ENCODE peak calls at places on chromosomes 11 and 22, in nine cellular contexts. One of them, this sample, is unnamed.

GRCh38 chr11:16505481-16505880 is 149.1 kb upstream of the SOX6 start:
- DNase-seq in AG10803: no peak
- DNase-seq in endothelial cell of umbilical vein: no peak
- DNase-seq in nephron progenitor cell: no peak
- DNase-seq in CD8-positive, alpha-beta memory T cell: no peak
- DNase-seq in activated gamma-delta T cell treated with anti-CD3 and anti-CD28 coated beads, Interleukin-2, amount 50 U/mL, for 16 hours: no peak
- DNase-seq in GM04504: no peak
- DNase-seq in epithelial cell of esophagus: no peak
- DNase-seq in hippocampal formation: no peak
- DNase-seq in this sample: peak

GRCh38 chr11:36840378-36840777 is 242.3 kb upstream of the RAG2 start:
- DNase-seq in AG10803: no peak
- DNase-seq in endothelial cell of umbilical vein: no peak
- DNase-seq in nephron progenitor cell: no peak
- DNase-seq in CD8-positive, alpha-beta memory T cell: no peak
- DNase-seq in activated gamma-delta T cell treated with anti-CD3 and anti-CD28 coated beads, Interleukin-2, amount 50 U/mL, for 16 hours: no peak
- DNase-seq in GM04504: no peak
- DNase-seq in epithelial cell of esophagus: no peak
- DNase-seq in hippocampal formation: no peak
- DNase-seq in this sample: no peak

GRCh38 chr22:44338906-44339305 is 26.2 kb upstream of the SHISAL1 start:
- DNase-seq in AG10803: no peak
- DNase-seq in endothelial cell of umbilical vein: no peak
- DNase-seq in nephron progenitor cell: no peak
- DNase-seq in CD8-positive, alpha-beta memory T cell: no peak
- DNase-seq in activated gamma-delta T cell treated with anti-CD3 and anti-CD28 coated beads, Interleukin-2, amount 50 U/mL, for 16 hours: no peak
- DNase-seq in GM04504: no peak
- DNase-seq in epithelial cell of esophagus: no peak
- DNase-seq in hippocampal formation: no peak
- DNase-seq in this sample: no peak

GRCh38 chr11:103055174-103055890 is 36.6 kb downstream of the DCUN1D5 start:
- DNase-seq in AG10803: peak
- DNase-seq in endothelial cell of umbilical vein: peak
- DNase-seq in nephron progenitor cell: peak
- DNase-seq in CD8-positive, alpha-beta memory T cell: no peak
- DNase-seq in activated gamma-delta T cell treated with anti-CD3 and anti-CD28 coated beads, Interleukin-2, amount 50 U/mL, for 16 hours: no peak
- DNase-seq in GM04504: peak
- DNase-seq in epithelial cell of esophagus: peak
- DNase-seq in hippocampal formation: no peak
- DNase-seq in this sample: peak

GRCh38 chr11:102882389-102883024 is 7.7 kb upstream of the MMP12 start:
- DNase-seq in AG10803: peak
- DNase-seq in endothelial cell of umbilical vein: no peak
- DNase-seq in nephron progenitor cell: no peak
- DNase-seq in CD8-positive, alpha-beta memory T cell: no peak
- DNase-seq in activated gamma-delta T cell treated with anti-CD3 and anti-CD28 coated beads, Interleukin-2, amount 50 U/mL, for 16 hours: no peak
- DNase-seq in GM04504: peak
- DNase-seq in epithelial cell of esophagus: peak
- DNase-seq in hippocampal formation: no peak
- DNase-seq in this sample: no peak

GRCh38 chr22:19701420-19702145 is 12.7 kb upstream of the SEPTIN5 start:
- DNase-seq in AG10803: no peak
- DNase-seq in endothelial cell of umbilical vein: no peak
- DNase-seq in nephron progenitor cell: no peak
- DNase-seq in CD8-positive, alpha-beta memory T cell: no peak
- DNase-seq in activated gamma-delta T cell treated with anti-CD3 and anti-CD28 coated beads, Interleukin-2, amount 50 U/mL, for 16 hours: no peak
- DNase-seq in GM04504: no peak
- DNase-seq in epithelial cell of esophagus: no peak
- DNase-seq in hippocampal formation: no peak
- DNase-seq in this sample: no peak

GRCh38 chr11:110991621-110992355 is 253.7 kb upstream of the POU2AF2 start:
- DNase-seq in AG10803: peak
- DNase-seq in endothelial cell of umbilical vein: no peak
- DNase-seq in nephron progenitor cell: no peak
- DNase-seq in CD8-positive, alpha-beta memory T cell: no peak
- DNase-seq in activated gamma-delta T cell treated with anti-CD3 and anti-CD28 coated beads, Interleukin-2, amount 50 U/mL, for 16 hours: no peak
- DNase-seq in GM04504: no peak
- DNase-seq in epithelial cell of esophagus: no peak
- DNase-seq in hippocampal formation: peak
- DNase-seq in this sample: no peak

GRCh38 chr11:125299061-125299616 is 134.6 kb downstream of the PKNOX2 start:
- DNase-seq in AG10803: no peak
- DNase-seq in endothelial cell of umbilical vein: no peak
- DNase-seq in nephron progenitor cell: no peak
- DNase-seq in CD8-positive, alpha-beta memory T cell: no peak
- DNase-seq in activated gamma-delta T cell treated with anti-CD3 and anti-CD28 coated beads, Interleukin-2, amount 50 U/mL, for 16 hours: no peak
- DNase-seq in GM04504: no peak
- DNase-seq in epithelial cell of esophagus: no peak
- DNase-seq in hippocampal formation: no peak
- DNase-seq in this sample: no peak

GRCh38 chr11:14270690-14271542 is 88.1 kb downstream of the RRAS2 start:
- DNase-seq in AG10803: no peak
- DNase-seq in endothelial cell of umbilical vein: no peak
- DNase-seq in nephron progenitor cell: no peak
- DNase-seq in CD8-positive, alpha-beta memory T cell: no peak
- DNase-seq in activated gamma-delta T cell treated with anti-CD3 and anti-CD28 coated beads, Interleukin-2, amount 50 U/mL, for 16 hours: no peak
- DNase-seq in GM04504: no peak
- DNase-seq in epithelial cell of esophagus: no peak
- DNase-seq in hippocampal formation: peak
- DNase-seq in this sample: no peak

GRCh38 chr11:75056806-75057205 is 39.9 kb downstream of the OR2AT4 start:
- DNase-seq in AG10803: no peak
- DNase-seq in endothelial cell of umbilical vein: no peak
- DNase-seq in nephron progenitor cell: no peak
- DNase-seq in CD8-positive, alpha-beta memory T cell: no peak
- DNase-seq in activated gamma-delta T cell treated with anti-CD3 and anti-CD28 coated beads, Interleukin-2, amount 50 U/mL, for 16 hours: no peak
- DNase-seq in GM04504: no peak
- DNase-seq in epithelial cell of esophagus: peak
- DNase-seq in hippocampal formation: no peak
- DNase-seq in this sample: no peak

GRCh38 chr22:25970348-25970995 is 198.8 kb upstream of the SEZ6L start:
- DNase-seq in AG10803: no peak
- DNase-seq in endothelial cell of umbilical vein: no peak
- DNase-seq in nephron progenitor cell: no peak
- DNase-seq in CD8-positive, alpha-beta memory T cell: no peak
- DNase-seq in activated gamma-delta T cell treated with anti-CD3 and anti-CD28 coated beads, Interleukin-2, amount 50 U/mL, for 16 hours: no peak
- DNase-seq in GM04504: no peak
- DNase-seq in epithelial cell of esophagus: no peak
- DNase-seq in hippocampal formation: no peak
- DNase-seq in this sample: peak

GRCh38 chr11:66639066-66639813 is 737 bp downstream of the RBM4 start:
- DNase-seq in AG10803: peak
- DNase-seq in endothelial cell of umbilical vein: peak
- DNase-seq in nephron progenitor cell: no peak
- DNase-seq in CD8-positive, alpha-beta memory T cell: no peak
- DNase-seq in activated gamma-delta T cell treated with anti-CD3 and anti-CD28 coated beads, Interleukin-2, amount 50 U/mL, for 16 hours: no peak
- DNase-seq in GM04504: no peak
- DNase-seq in epithelial cell of esophagus: peak
- DNase-seq in hippocampal formation: no peak
- DNase-seq in this sample: peak

GRCh38 chr11:8577791-8578581 is 16.0 kb downstream of the STK33 start:
- DNase-seq in AG10803: peak
- DNase-seq in endothelial cell of umbilical vein: no peak
- DNase-seq in nephron progenitor cell: no peak
- DNase-seq in CD8-positive, alpha-beta memory T cell: no peak
- DNase-seq in activated gamma-delta T cell treated with anti-CD3 and anti-CD28 coated beads, Interleukin-2, amount 50 U/mL, for 16 hours: no peak
- DNase-seq in GM04504: no peak
- DNase-seq in epithelial cell of esophagus: peak
- DNase-seq in hippocampal formation: no peak
- DNase-seq in this sample: no peak

GRCh38 chr11:92475316-92475715 is 250.7 kb downstream of the FAT3 start:
- DNase-seq in AG10803: no peak
- DNase-seq in endothelial cell of umbilical vein: no peak
- DNase-seq in nephron progenitor cell: no peak
- DNase-seq in CD8-positive, alpha-beta memory T cell: no peak
- DNase-seq in activated gamma-delta T cell treated with anti-CD3 and anti-CD28 coated beads, Interleukin-2, amount 50 U/mL, for 16 hours: no peak
- DNase-seq in GM04504: no peak
- DNase-seq in epithelial cell of esophagus: no peak
- DNase-seq in hippocampal formation: no peak
- DNase-seq in this sample: no peak

GRCh38 chr22:36413022-36413770 is 25.4 kb upstream of the MYH9 start:
- DNase-seq in AG10803: no peak
- DNase-seq in endothelial cell of umbilical vein: no peak
- DNase-seq in nephron progenitor cell: no peak
- DNase-seq in CD8-positive, alpha-beta memory T cell: no peak
- DNase-seq in activated gamma-delta T cell treated with anti-CD3 and anti-CD28 coated beads, Interleukin-2, amount 50 U/mL, for 16 hours: no peak
- DNase-seq in GM04504: no peak
- DNase-seq in epithelial cell of esophagus: peak
- DNase-seq in hippocampal formation: no peak
- DNase-seq in this sample: no peak

GRCh38 chr11:86592047-86592564 is 80.3 kb downstream of the ME3 start:
- DNase-seq in AG10803: peak
- DNase-seq in endothelial cell of umbilical vein: peak
- DNase-seq in nephron progenitor cell: no peak
- DNase-seq in CD8-positive, alpha-beta memory T cell: no peak
- DNase-seq in activated gamma-delta T cell treated with anti-CD3 and anti-CD28 coated beads, Interleukin-2, amount 50 U/mL, for 16 hours: no peak
- DNase-seq in GM04504: no peak
- DNase-seq in epithelial cell of esophagus: peak
- DNase-seq in hippocampal formation: no peak
- DNase-seq in this sample: no peak

GRCh38 chr11:94134651-94135512 is 6.2 kb downstream of the PANX1 start:
- DNase-seq in AG10803: peak
- DNase-seq in endothelial cell of umbilical vein: peak
- DNase-seq in nephron progenitor cell: no peak
- DNase-seq in CD8-positive, alpha-beta memory T cell: no peak
- DNase-seq in activated gamma-delta T cell treated with anti-CD3 and anti-CD28 coated beads, Interleukin-2, amount 50 U/mL, for 16 hours: no peak
- DNase-seq in GM04504: peak
- DNase-seq in epithelial cell of esophagus: peak
- DNase-seq in hippocampal formation: peak
- DNase-seq in this sample: no peak